ENCODE peak calls at places on chromosomes 1 and 21, in five cellular contexts. One of them, this sample, is unnamed.

GRCh38 chr1:153490272-153491051 is 30.0 kb upstream of the S100A7 start:
- DNase-seq in GM20000: no peak
- DNase-seq in thoracic aorta: peak
- DNase-seq in A549: peak
- DNase-seq in breast epithelium: no peak
- DNase-seq in this sample: no peak

GRCh38 chr1:46616277-46617107 is at the start of gene MOB3C:
- DNase-seq in GM20000: peak
- DNase-seq in thoracic aorta: peak
- DNase-seq in A549: peak
- DNase-seq in breast epithelium: peak
- DNase-seq in this sample: no peak

GRCh38 chr1:21614419-21615115 is 54.6 kb downstream of the RAP1GAP start:
- DNase-seq in GM20000: no peak
- DNase-seq in thoracic aorta: no peak
- DNase-seq in A549: no peak
- DNase-seq in breast epithelium: no peak
- DNase-seq in this sample: no peak

GRCh38 chr1:7535934-7536878 is 234.9 kb upstream of the VAMP3 start:
- DNase-seq in GM20000: no peak
- DNase-seq in thoracic aorta: no peak
- DNase-seq in A549: no peak
- DNase-seq in breast epithelium: no peak
- DNase-seq in this sample: peak

GRCh38 chr1:243473281-243474210 is 217.7 kb downstream of the SDCCAG8 start:
- DNase-seq in GM20000: peak
- DNase-seq in thoracic aorta: no peak
- DNase-seq in A549: no peak
- DNase-seq in breast epithelium: no peak
- DNase-seq in this sample: no peak

GRCh38 chr1:78348526-78349284 is 142.1 kb upstream of the PTGFR start:
- DNase-seq in GM20000: no peak
- DNase-seq in thoracic aorta: no peak
- DNase-seq in A549: no peak
- DNase-seq in breast epithelium: no peak
- DNase-seq in this sample: no peak

GRCh38 chr1:204150702-204151561 is 912 bp downstream of the ETNK2 start:
- DNase-seq in GM20000: no peak
- DNase-seq in thoracic aorta: no peak
- DNase-seq in A549: no peak
- DNase-seq in breast epithelium: no peak
- DNase-seq in this sample: peak

GRCh38 chr1:25028910-25029599 is 99.0 kb upstream of the RUNX3 start:
- DNase-seq in GM20000: no peak
- DNase-seq in thoracic aorta: no peak
- DNase-seq in A549: no peak
- DNase-seq in breast epithelium: no peak
- DNase-seq in this sample: no peak

GRCh38 chr1:206872139-206872538 is 6.7 kb downstream of the IL20 start:
- DNase-seq in GM20000: no peak
- DNase-seq in thoracic aorta: no peak
- DNase-seq in A549: no peak
- DNase-seq in breast epithelium: no peak
- DNase-seq in this sample: no peak

GRCh38 chr1:26019641-26020315 is 1.8 kb upstream of the EXTL1 start:
- DNase-seq in GM20000: no peak
- DNase-seq in thoracic aorta: no peak
- DNase-seq in A549: no peak
- DNase-seq in breast epithelium: no peak
- DNase-seq in this sample: no peak

GRCh38 chr1:168603501-168604107 is 27.2 kb downstream of the XCL1 start:
- DNase-seq in GM20000: peak
- DNase-seq in thoracic aorta: peak
- DNase-seq in A549: peak
- DNase-seq in breast epithelium: peak
- DNase-seq in this sample: no peak

GRCh38 chr1:231959225-231959884 is 332.8 kb downstream of the DISC1 start:
- DNase-seq in GM20000: no peak
- DNase-seq in thoracic aorta: no peak
- DNase-seq in A549: no peak
- DNase-seq in breast epithelium: no peak
- DNase-seq in this sample: no peak

GRCh38 chr1:223748773-223749733 is 36.7 kb downstream of the CAPN2 start:
- DNase-seq in GM20000: peak
- DNase-seq in thoracic aorta: no peak
- DNase-seq in A549: peak
- DNase-seq in breast epithelium: peak
- DNase-seq in this sample: peak

DNA sequence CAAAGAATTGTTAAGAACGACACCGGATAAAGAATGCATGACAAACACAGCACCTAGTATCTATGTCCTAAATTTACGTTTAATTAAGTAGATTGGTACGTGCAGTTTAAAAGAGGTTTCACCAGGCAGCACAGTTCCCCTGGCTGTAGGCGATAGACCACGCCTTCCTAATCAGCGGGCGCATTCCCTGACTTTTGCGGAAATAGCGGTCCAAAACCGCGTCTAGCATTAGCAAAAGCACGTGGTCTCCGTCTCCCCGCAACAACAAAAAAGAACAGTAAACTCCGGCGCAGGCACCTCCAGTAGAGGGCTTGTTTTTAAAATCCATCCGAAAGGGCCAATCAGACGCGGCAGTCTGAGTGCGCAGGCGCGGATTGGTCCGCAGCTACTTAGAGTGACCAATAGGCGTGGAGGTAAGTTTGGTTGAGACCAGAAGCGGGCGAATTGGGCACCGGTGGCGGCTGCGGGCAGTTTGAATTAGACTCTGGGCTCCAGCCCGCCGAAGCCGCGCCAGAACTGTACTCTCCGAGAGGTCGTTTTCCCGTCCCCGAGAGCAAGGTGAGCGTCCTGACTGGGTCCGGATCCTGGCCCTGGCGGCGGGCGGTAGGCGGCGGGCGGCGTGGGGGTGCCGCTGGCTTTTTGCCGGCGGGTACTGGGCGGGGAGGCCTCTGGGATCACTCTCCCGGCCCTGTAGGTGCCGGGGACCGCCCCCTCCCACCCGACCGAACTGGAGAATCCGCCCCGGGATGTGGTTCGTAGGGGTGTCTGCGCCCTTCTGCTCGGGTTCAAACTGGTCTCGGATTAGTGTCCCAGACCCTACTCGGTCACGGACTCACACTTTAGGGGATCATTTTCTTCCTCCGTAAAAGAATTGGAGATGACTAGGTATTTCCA is at the start of gene CENPF:
- DNase-seq in GM20000: peak
- DNase-seq in thoracic aorta: peak
- DNase-seq in A549: peak
- DNase-seq in breast epithelium: peak
- DNase-seq in this sample: peak
- TF ChIP-seq CTCF in GM20000: no peak
- TF ChIP-seq CTCF in thoracic aorta: peak
- TF ChIP-seq CTCF in A549: no peak
- TF ChIP-seq CTCF in breast epithelium: peak
- TF ChIP-seq CTCF in this sample: no peak

DNA sequence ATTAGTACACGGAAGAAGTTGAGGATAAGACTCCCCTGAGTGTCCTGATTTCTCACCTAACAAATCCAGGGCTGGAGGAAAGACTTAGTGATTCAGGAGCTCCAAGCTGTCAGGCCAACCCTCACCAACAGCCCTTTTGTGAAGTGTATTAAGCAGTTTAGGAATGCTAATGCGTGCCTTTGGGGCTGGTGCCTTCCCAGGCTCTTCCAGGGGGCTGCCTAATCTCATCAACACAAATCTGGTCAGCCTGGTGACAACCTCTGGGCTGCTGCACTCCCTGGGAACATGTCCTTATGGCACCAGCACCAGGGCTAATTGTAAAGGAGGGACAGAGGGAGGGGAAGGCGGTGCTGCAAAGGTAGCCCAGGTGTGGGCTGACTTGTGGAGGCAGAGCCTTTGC is 15.5 kb downstream of the CSMD2 start:
- DNase-seq in GM20000: no peak
- DNase-seq in thoracic aorta: no peak
- DNase-seq in A549: no peak
- DNase-seq in breast epithelium: no peak
- DNase-seq in this sample: no peak
- TF ChIP-seq CTCF in GM20000: no peak
- TF ChIP-seq CTCF in thoracic aorta: no peak
- TF ChIP-seq CTCF in A549: no peak
- TF ChIP-seq CTCF in breast epithelium: no peak
- TF ChIP-seq CTCF in this sample: no peak

GRCh38 chr1:108561731-108562326 is 1.9 kb downstream of the EEIG2 start:
- DNase-seq in GM20000: peak
- DNase-seq in thoracic aorta: no peak
- DNase-seq in A549: peak
- DNase-seq in breast epithelium: no peak
- DNase-seq in this sample: peak
- TF ChIP-seq CTCF in GM20000: peak
- TF ChIP-seq CTCF in thoracic aorta: peak
- TF ChIP-seq CTCF in A549: peak
- TF ChIP-seq CTCF in breast epithelium: peak
- TF ChIP-seq CTCF in this sample: peak

DNA sequence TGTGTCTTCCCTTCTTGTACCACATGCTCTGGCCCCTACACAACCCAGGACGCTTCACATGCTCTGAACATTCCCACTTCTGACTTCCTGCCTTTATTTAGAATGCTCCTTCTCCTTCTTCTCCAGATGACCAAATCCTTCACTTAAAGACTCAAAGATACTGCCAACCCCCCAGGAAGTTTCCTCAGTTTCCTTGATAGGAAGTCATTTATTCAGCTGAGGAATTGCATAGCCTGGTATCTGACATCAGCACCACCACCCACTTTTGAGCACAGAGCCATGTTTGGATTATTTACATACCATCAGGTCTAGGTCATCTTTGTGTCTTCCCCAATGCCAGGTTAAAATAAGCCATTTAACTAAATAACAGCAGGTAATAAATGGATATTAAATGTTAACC is 42.4 kb downstream of the GFI1 start:
- DNase-seq in GM20000: no peak
- DNase-seq in thoracic aorta: no peak
- DNase-seq in A549: no peak
- DNase-seq in breast epithelium: no peak
- DNase-seq in this sample: no peak
- TF ChIP-seq CTCF in GM20000: no peak
- TF ChIP-seq CTCF in thoracic aorta: no peak
- TF ChIP-seq CTCF in A549: no peak
- TF ChIP-seq CTCF in breast epithelium: no peak
- TF ChIP-seq CTCF in this sample: no peak

DNA sequence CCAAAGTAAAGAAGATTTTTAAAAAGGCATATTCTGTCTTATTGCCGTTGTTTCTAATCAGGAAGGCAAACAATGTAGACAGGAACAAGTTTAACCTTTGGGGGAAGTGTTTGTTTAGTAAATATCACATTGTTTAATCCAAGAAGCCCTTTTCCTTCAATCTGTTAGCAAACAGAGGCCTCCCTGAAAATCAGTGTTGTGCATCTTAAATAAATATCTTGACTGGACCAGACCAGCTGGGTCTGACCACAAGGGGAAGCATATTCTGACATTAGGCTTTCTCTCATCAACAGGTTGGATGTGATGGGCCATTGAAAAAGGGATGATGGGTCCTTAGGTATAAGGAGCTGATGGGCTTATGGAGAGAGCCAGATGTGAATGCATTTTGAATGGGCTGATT is 81.8 kb upstream of the SGIP1 start:
- DNase-seq in GM20000: no peak
- DNase-seq in thoracic aorta: no peak
- DNase-seq in A549: peak
- DNase-seq in breast epithelium: no peak
- DNase-seq in this sample: no peak
- TF ChIP-seq CTCF in GM20000: no peak
- TF ChIP-seq CTCF in thoracic aorta: no peak
- TF ChIP-seq CTCF in A549: no peak
- TF ChIP-seq CTCF in breast epithelium: peak
- TF ChIP-seq CTCF in this sample: no peak

GRCh38 chr1:234980224-234980656 is 148.4 kb downstream of the TOMM20 start:
- DNase-seq in GM20000: no peak
- DNase-seq in thoracic aorta: no peak
- DNase-seq in A549: no peak
- DNase-seq in breast epithelium: no peak
- DNase-seq in this sample: no peak
- TF ChIP-seq CTCF in GM20000: no peak
- TF ChIP-seq CTCF in thoracic aorta: no peak
- TF ChIP-seq CTCF in A549: no peak
- TF ChIP-seq CTCF in breast epithelium: no peak
- TF ChIP-seq CTCF in this sample: no peak

GRCh38 chr21:25901580-25901979 is 166.8 kb downstream of the GABPA start:
- DNase-seq in GM20000: no peak
- DNase-seq in thoracic aorta: no peak
- DNase-seq in A549: no peak
- DNase-seq in breast epithelium: no peak
- DNase-seq in this sample: no peak
- TF ChIP-seq CTCF in GM20000: no peak
- TF ChIP-seq CTCF in thoracic aorta: no peak
- TF ChIP-seq CTCF in A549: no peak
- TF ChIP-seq CTCF in breast epithelium: no peak
- TF ChIP-seq CTCF in this sample: no peak

This sample was measured in CD14-positive monocyte.